ENCODE peak calls at places on chromosomes 11 and 22, in four cellular contexts. One of them, this sample, is unnamed. For H3K4me1, the result is how much of the 10 kb centered on the place peaks cover.

GRCh38 chr11:75719089-75719638 is 1.5 kb downstream of the MOGAT2 start:
- DNase-seq in K562: no peak
- DNase-seq in HCT116: no peak
- DNase-seq in HepG2: peak
- DNase-seq in this sample: peak

GRCh38 chr11:36304349-36304748 is 8.3 kb downstream of the PRR5L start:
- DNase-seq in K562: no peak
- DNase-seq in HCT116: no peak
- DNase-seq in HepG2: no peak
- DNase-seq in this sample: no peak

GRCh38 chr11:70826541-70826943 is 425.8 kb downstream of the SHANK2 start:
- DNase-seq in K562: no peak
- DNase-seq in HCT116: no peak
- DNase-seq in HepG2: no peak
- DNase-seq in this sample: no peak

GRCh38 chr11:83051760-83052671 is 19.7 kb downstream of the RAB30 start:
- DNase-seq in K562: no peak
- DNase-seq in HCT116: no peak
- DNase-seq in HepG2: no peak
- DNase-seq in this sample: no peak

GRCh38 chr11:67627788-67628624 is 1.7 kb downstream of the NUDT8 start:
- DNase-seq in K562: no peak
- DNase-seq in HCT116: no peak
- DNase-seq in HepG2: no peak
- DNase-seq in this sample: no peak

GRCh38 chr11:103546236-103546635 is 437.0 kb downstream of the DYNC2H1 start:
- DNase-seq in K562: no peak
- DNase-seq in HCT116: no peak
- DNase-seq in HepG2: no peak
- DNase-seq in this sample: no peak

GRCh38 chr22:34878996-34879395 is 187.0 kb upstream of the ISX start:
- DNase-seq in K562: no peak
- DNase-seq in HCT116: no peak
- DNase-seq in HepG2: no peak
- DNase-seq in this sample: no peak

GRCh38 chr11:57639321-57640067 is 10.2 kb downstream of the YPEL4 start:
- DNase-seq in K562: no peak
- DNase-seq in HCT116: no peak
- DNase-seq in HepG2: peak
- DNase-seq in this sample: no peak

GRCh38 chr11:42849362-42849761 is 462.4 kb upstream of the API5 start:
- DNase-seq in K562: no peak
- DNase-seq in HCT116: no peak
- DNase-seq in HepG2: no peak
- DNase-seq in this sample: no peak

GRCh38 chr11:65291613-65292012 is 23.1 kb upstream of the CDC42EP2 start:
- DNase-seq in K562: no peak
- DNase-seq in HCT116: no peak
- DNase-seq in HepG2: peak
- DNase-seq in this sample: no peak

GRCh38 chr22:26646158-26646557 is 11.2 kb upstream of the MIAT start:
- DNase-seq in K562: no peak
- DNase-seq in HCT116: no peak
- DNase-seq in HepG2: no peak
- DNase-seq in this sample: no peak

GRCh38 chr11:101907826-101908225 is 7.0 kb upstream of the CEP126 start:
- DNase-seq in K562: no peak
- DNase-seq in HCT116: no peak
- DNase-seq in HepG2: no peak
- DNase-seq in this sample: no peak

GRCh38 chr22:39298194-39298987 is 21.0 kb downstream of the RPL3 start:
- DNase-seq in K562: no peak
- DNase-seq in HCT116: no peak
- DNase-seq in HepG2: no peak
- DNase-seq in this sample: no peak

GRCh38 chr11:119044708-119045107 is 12.3 kb downstream of the HYOU1 start:
- DNase-seq in K562: peak
- DNase-seq in HCT116: no peak
- DNase-seq in HepG2: no peak
- DNase-seq in this sample: no peak

GRCh38 chr11:115665345-115665901 is 161.2 kb upstream of the CADM1 start:
- DNase-seq in K562: no peak
- DNase-seq in HCT116: no peak
- DNase-seq in HepG2: no peak
- DNase-seq in this sample: no peak

DNA sequence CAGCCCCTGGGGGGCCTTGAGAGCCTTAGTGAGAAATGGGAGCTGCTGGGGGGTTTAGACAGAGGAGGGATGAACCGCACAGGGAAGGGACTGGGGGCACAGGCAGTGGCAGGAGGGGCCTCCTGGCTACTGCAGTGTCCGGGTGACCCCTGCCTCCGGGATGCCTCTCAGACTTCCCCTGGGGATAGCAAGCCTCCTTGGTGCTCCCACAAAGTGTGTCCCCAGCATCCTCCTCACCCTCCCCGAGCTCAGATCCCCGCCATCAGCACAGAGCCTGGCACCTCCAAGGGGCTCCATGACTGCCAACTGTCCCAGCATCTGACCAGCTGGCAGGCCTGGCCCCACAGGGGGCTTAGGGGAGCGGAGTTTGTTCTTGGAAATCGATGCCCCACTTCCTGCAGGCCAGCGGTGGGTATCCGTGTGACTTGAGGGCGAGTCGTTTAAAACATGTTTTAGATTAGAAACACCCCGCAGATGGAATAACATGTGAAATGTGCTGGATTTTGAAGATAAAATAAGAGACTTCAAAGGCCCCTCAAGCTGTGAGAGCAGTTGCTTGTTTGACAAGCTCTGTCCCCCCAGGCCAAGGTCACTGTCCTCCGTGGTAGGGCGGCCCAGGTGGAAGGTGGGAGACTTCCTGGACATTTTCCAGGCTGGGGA is 13.5 kb upstream of the FLRT1 start:
- DNase-seq in K562: no peak
- DNase-seq in HCT116: no peak
- DNase-seq in HepG2: no peak
- DNase-seq in this sample: no peak
- TF ChIP-seq EZH2 in K562: no peak
- TF ChIP-seq EZH2 in HCT116: no peak
- TF ChIP-seq EZH2 in HepG2: no peak
- TF ChIP-seq EZH2 in this sample: no peak

GRCh38 chr11:18733202-18733601 is 7.2 kb upstream of the IGSF22 start:
- DNase-seq in K562: no peak
- DNase-seq in HCT116: no peak
- DNase-seq in HepG2: no peak
- DNase-seq in this sample: no peak
- TF ChIP-seq ZBTB33 in K562: no peak
- TF ChIP-seq ZBTB33 in HCT116: no peak
- TF ChIP-seq ZBTB33 in HepG2: no peak
- TF ChIP-seq ZBTB33 in this sample: no peak

GRCh38 chr11:72334651-72335050 is 90.7 kb upstream of the PHOX2A start:
- DNase-seq in K562: no peak
- DNase-seq in HCT116: no peak
- DNase-seq in HepG2: no peak
- DNase-seq in this sample: no peak

GRCh38 chr11:72328366-72329224 is 84.6 kb upstream of the PHOX2A start:
- DNase-seq in K562: no peak
- DNase-seq in HCT116: no peak
- DNase-seq in HepG2: no peak
- DNase-seq in this sample: no peak

GRCh38 chr11:72333657-72334056 is 89.7 kb upstream of the PHOX2A start:
- DNase-seq in K562: peak
- DNase-seq in HCT116: no peak
- DNase-seq in HepG2: no peak
- DNase-seq in this sample: no peak

GRCh38 chr11:72330131-72330727 is 86.3 kb upstream of the PHOX2A start:
- DNase-seq in K562: no peak
- DNase-seq in HCT116: no peak
- DNase-seq in HepG2: no peak
- DNase-seq in this sample: no peak

DNA sequence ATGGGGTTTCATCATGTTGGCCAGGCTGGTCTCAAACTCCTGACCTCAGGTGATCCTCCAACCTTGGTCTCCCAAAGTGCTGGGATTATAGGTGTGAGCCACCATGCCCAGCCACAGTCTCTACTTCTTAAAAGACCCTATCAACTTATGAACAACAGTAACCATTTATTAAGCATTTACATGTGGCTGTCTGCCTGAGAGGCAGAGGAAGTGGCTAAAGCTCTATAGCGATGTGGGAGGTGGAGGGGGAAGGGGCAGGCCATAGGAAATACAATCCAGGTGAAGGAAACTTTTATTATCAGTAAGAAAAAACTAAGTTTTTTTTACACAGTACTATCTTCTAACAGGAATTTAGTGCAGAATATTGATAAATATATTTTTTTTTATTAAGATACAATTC is 87.8 kb upstream of the PHOX2A start:
- DNase-seq in K562: no peak
- DNase-seq in HCT116: no peak
- DNase-seq in HepG2: no peak
- DNase-seq in this sample: no peak
- H3K4me1 ChIP-seq in K562: under half
- H3K4me1 ChIP-seq in HCT116: under half
- H3K4me1 ChIP-seq in HepG2: under half
- H3K4me1 ChIP-seq in this sample: under half

DNA sequence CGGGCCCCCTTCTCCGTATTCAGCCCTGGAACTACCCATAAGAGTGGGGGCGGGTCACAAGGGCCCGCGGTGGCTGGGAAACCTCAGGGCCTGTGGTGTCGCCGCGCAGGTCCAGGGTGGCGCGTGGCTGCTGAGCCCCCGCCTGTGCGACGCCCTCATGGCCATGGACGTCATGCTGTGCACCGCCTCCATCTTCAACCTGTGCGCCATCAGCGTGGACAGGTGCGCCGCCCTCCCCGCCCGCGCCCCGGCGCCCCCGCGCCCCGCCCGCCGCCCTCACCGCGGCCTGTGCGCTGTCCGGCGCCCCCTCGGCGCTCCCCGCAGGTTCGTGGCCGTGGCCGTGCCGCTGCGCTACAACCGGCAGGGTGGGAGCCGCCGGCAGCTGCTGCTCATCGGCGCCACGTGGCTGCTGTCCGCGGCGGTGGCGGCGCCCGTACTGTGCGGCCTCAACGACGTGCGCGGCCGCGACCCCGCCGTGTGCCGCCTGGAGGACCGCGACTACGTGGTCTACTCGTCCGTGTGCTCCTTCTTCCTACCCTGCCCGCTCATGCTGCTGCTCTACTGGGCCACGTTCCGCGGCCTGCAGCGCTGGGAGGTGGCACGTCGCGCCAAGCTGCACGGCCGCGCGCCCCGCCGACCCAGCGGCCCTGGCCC is 2.4 kb downstream of the DRD4 start:
- DNase-seq in K562: no peak
- DNase-seq in HCT116: no peak
- DNase-seq in HepG2: no peak
- DNase-seq in this sample: no peak
- TF ChIP-seq EZH2 in K562: no peak
- TF ChIP-seq EZH2 in HCT116: no peak
- TF ChIP-seq EZH2 in HepG2: no peak
- TF ChIP-seq EZH2 in this sample: no peak

GRCh38 chr11:109132539-109132938 is 289.5 kb upstream of the C11orf87 start:
- DNase-seq in K562: no peak
- DNase-seq in HCT116: no peak
- DNase-seq in HepG2: no peak
- DNase-seq in this sample: no peak
- TF ChIP-seq ZBTB33 in K562: no peak
- TF ChIP-seq ZBTB33 in HCT116: no peak
- TF ChIP-seq ZBTB33 in HepG2: no peak
- TF ChIP-seq ZBTB33 in this sample: no peak

GRCh38 chr11:107659310-107659709 is 52.5 kb downstream of the SLN start:
- DNase-seq in K562: no peak
- DNase-seq in HCT116: no peak
- DNase-seq in HepG2: no peak
- DNase-seq in this sample: no peak
- H3K4me1 ChIP-seq in K562: under half
- H3K4me1 ChIP-seq in HCT116: under half
- H3K4me1 ChIP-seq in HepG2: under half
- H3K4me1 ChIP-seq in this sample: under half

DNA sequence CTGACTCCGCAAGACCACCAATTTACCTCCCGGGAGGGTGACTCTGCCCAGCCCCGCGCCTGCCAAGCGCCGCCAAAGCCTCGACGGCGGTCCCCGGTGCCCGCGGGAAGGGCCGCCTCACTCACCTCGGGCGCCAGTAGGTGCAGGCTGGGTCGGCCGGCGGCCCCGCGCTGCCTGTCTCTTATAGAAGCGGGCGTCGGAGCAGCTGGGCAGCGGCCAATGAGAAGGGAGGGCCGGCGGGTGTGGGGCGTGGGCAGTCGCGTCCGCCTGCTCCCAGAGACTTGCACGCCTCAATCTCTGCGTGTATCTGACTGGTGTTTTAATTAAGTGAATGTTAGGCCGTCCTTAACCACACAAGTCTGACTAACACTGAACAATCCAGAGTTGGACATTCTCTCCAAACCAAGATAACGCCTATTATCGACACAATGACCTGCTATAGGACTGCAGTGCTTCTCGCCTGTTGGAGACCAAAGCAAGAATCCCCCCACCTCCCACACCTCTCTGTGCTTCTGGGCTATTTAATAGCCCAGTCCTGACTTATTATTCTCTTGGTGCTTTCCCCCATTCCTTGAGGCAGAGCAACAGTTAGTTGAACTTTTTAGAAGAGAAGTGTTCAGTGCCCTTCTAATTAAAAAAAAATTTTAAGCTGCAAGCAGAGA is at the start of gene TPH1:
- DNase-seq in K562: peak
- DNase-seq in HCT116: no peak
- DNase-seq in HepG2: no peak
- DNase-seq in this sample: no peak
- TF ChIP-seq EZH2 in K562: no peak
- TF ChIP-seq EZH2 in HCT116: no peak
- TF ChIP-seq EZH2 in HepG2: no peak
- TF ChIP-seq EZH2 in this sample: no peak